ENCODE peak calls at places on chromosomes 11 and 22, in four cellular contexts. H is K562, T is GM12878, Z is HepG2. W is an unnamed sample.

GRCh38 chr22:47192651-47193437 is 430.4 kb downstream of the TBC1D22A start:
- DNase-seq in H (peak), Z (no peak), T (no peak), W (peak)

GRCh38 chr22:42067706-42068350 is 2.8 kb downstream of the NAGA start:
- DNase-seq in T (no peak), Z (no peak), H (no peak), W (peak)

GRCh38 chr22:46136539-46137217 is 13.6 kb upstream of the PPARA start:
- DNase-seq in Z (no peak), H (no peak), T (no peak), W (no peak)

GRCh38 chr11:126669416-126669815 is 313.9 kb downstream of the ST3GAL4 start:
- DNase-seq in T (no peak), H (no peak), Z (no peak), W (no peak)

GRCh38 chr11:116445108-116446047 is 327.4 kb downstream of the BUD13 start:
- DNase-seq in Z (no peak), T (no peak), H (no peak), W (peak)

GRCh38 chr11:69881467-69882269 is 62.5 kb upstream of the FGF3 start:
- DNase-seq in Z (no peak), H (no peak), T (no peak), W (peak)

GRCh38 chr11:109140857-109141515 is 281.0 kb upstream of the C11orf87 start:
- DNase-seq in T (no peak), Z (no peak), H (no peak), W (no peak)

GRCh38 chr11:106988151-106988806 is 30.0 kb downstream of the GUCY1A2 start:
- DNase-seq in Z (no peak), T (no peak), H (no peak), W (no peak)

GRCh38 chr22:46418827-46419226 is 83.3 kb downstream of the TRMU start:
- DNase-seq in Z (no peak), T (no peak), H (no peak), W (no peak)

GRCh38 chr11:75800728-75801361 is 14.2 kb upstream of the UVRAG start:
- DNase-seq in H (no peak), Z (no peak), T (no peak), W (no peak)

GRCh38 chr11:134098566-134099184 is 29.8 kb downstream of the JAM3 start:
- DNase-seq in H (no peak), Z (peak), T (no peak), W (no peak)

GRCh38 chr11:2303627-2304155 is 1.9 kb downstream of the TSPAN32 start:
- DNase-seq in Z (no peak), T (no peak), H (peak), W (no peak)

GRCh38 chr22:41768420-41768819 is 32.1 kb upstream of the CCDC134 start:
- DNase-seq in H (no peak), T (no peak), Z (no peak), W (no peak)

GRCh38 chr22:45248832-45249561 is 8.3 kb upstream of the KIAA0930 start:
- DNase-seq in T (peak), Z (no peak), H (no peak), W (no peak)

GRCh38 chr11:2264366-2265011 is 5.9 kb downstream of the ASCL2 start:
- DNase-seq in T (no peak), H (no peak), Z (no peak), W (no peak)

GRCh38 chr11:12792018-12792417 is 117.8 kb downstream of the TEAD1 start:
- DNase-seq in T (no peak), H (peak), Z (no peak), W (no peak)

GRCh38 chr11:134950692-134951304 is 538.8 kb upstream of the B3GAT1 start:
- DNase-seq in Z (no peak), H (no peak), T (no peak), W (no peak)

GRCh38 chr11:102478660-102479245 is 26.2 kb upstream of the TMEM123 start:
- DNase-seq in Z (no peak), H (no peak), T (no peak), W (no peak)

GRCh38 chr22:33986167-33986771 is 66.0 kb upstream of the LARGE1 start:
- DNase-seq in Z (no peak), T (no peak), H (no peak), W (no peak)

GRCh38 chr11:70732493-70733206 is 334.3 kb downstream of the CTTN start:
- DNase-seq in T (no peak), H (peak), Z (no peak), W (peak)

GRCh38 chr11:108943853-108944252 is 279.0 kb downstream of the DDX10 start:
- DNase-seq in Z (no peak), T (no peak), H (no peak), W (no peak)

GRCh38 chr11:71525938-71526495 is 1.1 kb upstream of the KRTAP5-7 start:
- DNase-seq in H (no peak), Z (peak), T (no peak), W (no peak)

GRCh38 chr11:107988397-107989158 is 20.1 kb upstream of the CUL5 start:
- DNase-seq in H (no peak), T (peak), Z (no peak), W (no peak)

GRCh38 chr11:123429851-123430735 is at the start of gene GRAMD1B:
- DNase-seq in T (no peak), Z (no peak), H (no peak), W (peak)

GRCh38 chr22:32237021-32237420 is 18.1 kb downstream of the SLC5A4 start:
- DNase-seq in T (no peak), Z (no peak), H (no peak), W (no peak)

GRCh38 chr22:35944458-35944857 is 84.2 kb downstream of the RBFOX2 start:
- DNase-seq in T (no peak), Z (no peak), H (no peak), W (no peak)

GRCh38 chr22:17140826-17141771 is 18.0 kb downstream of the HDHD5 start:
- DNase-seq in H (no peak), Z (no peak), T (no peak), W (no peak)

GRCh38 chr22:36014539-36015072 is 14.0 kb downstream of the RBFOX2 start:
- DNase-seq in H (no peak), Z (no peak), T (no peak), W (no peak)

GRCh38 chr11:115677190-115677589 is 173.0 kb upstream of the CADM1 start:
- DNase-seq in H (no peak), Z (no peak), T (no peak), W (no peak)

GRCh38 chr11:109303342-109303741 is 118.6 kb upstream of the C11orf87 start:
- DNase-seq in H (no peak), T (no peak), Z (no peak), W (no peak)

GRCh38 chr22:43726296-43726695 is 85.8 kb downstream of the EFCAB6 start:
- DNase-seq in H (no peak), T (no peak), Z (no peak), W (no peak)

GRCh38 chr11:80899381-80899780 is 1458.6 kb upstream of the TENM4 start:
- DNase-seq in T (no peak), Z (no peak), H (no peak), W (no peak)

GRCh38 chr22:47054231-47055072 is 292.0 kb downstream of the TBC1D22A start:
- DNase-seq in Z (no peak), H (no peak), T (no peak), W (no peak)

GRCh38 chr11:120378474-120378873 is 42.3 kb downstream of the ARHGEF12 start:
- DNase-seq in Z (no peak), H (no peak), T (no peak), W (no peak)

GRCh38 chr11:3129181-3129590 is 35.9 kb downstream of the OSBPL5 start:
- DNase-seq in H (no peak), T (no peak), Z (no peak), W (no peak)

GRCh38 chr22:17774206-17774927 is at the start of gene BID:
- DNase-seq in T (no peak), Z (no peak), H (peak), W (peak)

GRCh38 chr22:21042978-21043855 is 2.5 kb upstream of the LRRC74B start:
- DNase-seq in T (no peak), Z (no peak), H (peak), W (no peak)

DNA sequence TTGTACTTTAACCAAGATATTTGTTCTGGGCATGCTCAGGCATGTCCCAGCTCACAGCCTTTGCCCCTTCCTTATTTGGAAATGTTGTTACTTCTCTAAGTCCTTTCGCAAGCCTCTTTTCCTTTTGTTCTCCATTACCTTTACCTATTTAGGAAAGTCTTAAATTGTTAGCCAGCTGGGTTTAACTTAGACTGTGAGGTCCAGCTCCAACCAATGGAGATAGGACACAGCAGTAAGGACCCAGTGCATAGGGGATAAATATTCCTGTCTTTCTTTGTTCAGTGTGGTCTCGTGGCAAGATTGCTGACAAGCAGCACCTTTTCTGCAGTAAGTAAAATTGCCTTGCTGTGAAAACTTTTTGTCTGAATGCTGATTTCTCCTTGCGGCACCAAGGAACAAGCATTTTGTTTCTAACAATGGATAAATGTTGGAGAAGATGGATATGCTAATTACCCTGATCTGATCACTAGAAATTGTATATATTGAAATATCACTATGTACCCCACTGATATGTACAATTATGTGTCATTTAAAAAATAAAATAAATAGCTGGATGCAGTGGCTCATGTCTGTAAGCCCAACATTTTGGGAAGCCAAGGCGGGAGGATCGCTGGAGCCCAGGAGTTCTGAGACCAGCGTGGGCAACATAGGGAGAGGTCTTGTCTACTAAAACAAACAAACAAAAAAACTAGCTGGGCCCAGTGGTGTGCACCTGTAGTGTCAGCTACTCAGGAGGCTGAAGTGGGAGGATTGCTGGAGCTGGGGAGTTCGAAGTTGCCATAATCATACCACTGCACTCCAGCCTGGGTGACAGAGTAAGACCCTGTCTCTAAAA is 31.9 kb upstream of the FTH1 start:
- DNase-seq in H (no peak), Z (peak), T (no peak), W (no peak)
- TF ChIP-seq CBFB in H (no peak), Z (no peak), T (no peak), W (no peak)

DNA sequence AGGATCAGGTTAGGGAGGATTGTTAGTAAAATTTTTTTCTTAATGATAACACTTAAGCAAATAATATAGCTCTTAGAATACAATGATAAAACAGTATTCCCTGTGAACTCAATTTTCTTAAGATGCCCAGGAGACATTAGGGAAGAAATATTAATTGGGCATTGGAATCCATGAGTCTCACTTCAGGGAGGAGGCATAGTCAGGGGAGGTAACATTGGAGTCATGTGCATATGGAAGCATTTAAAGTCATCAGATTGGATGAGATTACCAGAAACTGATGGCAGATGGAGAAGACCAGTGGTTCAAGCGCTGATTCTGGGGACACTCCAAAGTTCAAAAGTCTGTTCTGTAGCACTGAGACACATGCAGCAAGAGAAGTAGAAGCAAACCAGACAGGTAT is at the start of gene OR9G1:
- DNase-seq in Z (no peak), T (no peak), H (no peak), W (no peak)
- TF ChIP-seq ETV6 in Z (no peak), T (no peak), H (no peak), W (no peak)

DNA sequence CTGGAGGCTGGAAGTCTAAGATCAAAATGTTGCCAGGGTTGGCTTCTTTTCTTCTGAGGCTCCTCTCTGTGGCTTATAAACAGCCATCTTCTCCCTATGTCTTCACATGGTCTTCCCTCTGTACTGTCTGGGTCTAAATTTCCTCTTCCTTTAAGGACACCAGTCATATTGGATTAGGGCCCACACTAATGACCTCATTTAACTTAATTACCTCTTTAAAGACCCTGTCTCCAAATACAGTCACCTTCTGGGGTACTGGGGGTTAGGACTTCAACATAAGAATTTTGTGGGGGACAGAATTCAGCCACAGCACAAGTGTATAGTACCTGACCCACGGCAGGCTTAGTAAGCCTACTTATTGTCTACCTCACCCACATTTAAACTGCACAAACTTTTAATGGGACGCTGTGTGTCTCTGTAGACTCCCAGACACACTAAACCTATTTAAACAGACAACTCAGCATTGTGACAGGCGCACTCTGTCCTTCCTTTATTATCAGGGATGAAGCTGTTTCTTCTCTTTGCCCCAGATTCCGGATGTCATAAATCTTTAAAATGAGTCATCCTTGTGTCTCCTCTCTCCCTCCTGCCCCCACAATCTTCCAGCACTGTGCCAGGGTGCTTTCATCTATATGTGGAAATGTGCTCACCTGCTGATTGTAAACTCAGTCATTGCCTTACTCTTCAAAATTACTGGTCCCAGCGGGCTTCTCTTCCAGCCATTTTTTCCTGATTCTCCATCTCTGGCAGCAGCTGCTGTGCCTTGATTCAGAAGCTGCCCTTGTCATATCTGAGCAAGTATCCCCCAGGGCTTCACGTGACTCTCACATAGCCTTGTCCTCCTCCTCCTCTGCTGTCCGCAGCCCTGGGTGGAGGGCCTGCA is 5.4 kb upstream of the MAPK8IP1 start:
- DNase-seq in H (peak), Z (no peak), T (no peak), W (no peak)
- TF ChIP-seq CBFB in H (no peak), Z (no peak), T (no peak), W (no peak)

DNA sequence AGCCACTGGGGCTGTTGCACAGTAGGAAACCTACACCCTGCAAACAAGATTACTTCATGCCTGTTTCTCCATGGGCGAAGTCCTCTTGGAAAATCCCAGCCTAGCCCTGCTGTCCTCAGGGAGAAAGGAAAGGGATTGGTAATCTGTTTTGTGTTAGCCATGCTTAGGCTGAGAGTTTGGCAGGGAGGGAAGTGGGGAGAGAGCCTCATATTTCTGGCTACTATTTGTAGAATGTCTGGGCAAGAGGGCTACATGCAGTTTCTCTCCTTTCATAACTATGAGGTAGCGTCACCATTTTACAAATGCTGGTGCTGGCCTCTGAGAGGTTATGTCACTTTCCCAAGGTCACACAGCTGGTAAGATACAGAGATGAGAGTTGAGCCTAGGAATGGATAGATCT is 737 bp upstream of the MFRP start:
- DNase-seq in T (no peak), H (no peak), Z (peak), W (no peak)
- TF ChIP-seq ETV6 in T (no peak), H (no peak), Z (no peak), W (no peak)

GRCh38 chr22:49063040-49063329 is 764.7 kb downstream of the BRD1 start:
- DNase-seq in Z (no peak), T (no peak), H (no peak), W (no peak)
- TF ChIP-seq CBFB in Z (no peak), T (no peak), H (no peak), W (no peak)

GRCh38 chr11:131749100-131749499 is 378.7 kb downstream of the NTM start:
- DNase-seq in H (no peak), Z (no peak), T (no peak), W (no peak)
- TF ChIP-seq ETV6 in H (no peak), Z (no peak), T (no peak), W (no peak)

GRCh38 chr11:124725719-124726105 is 14.0 kb upstream of the NRGN start:
- DNase-seq in H (no peak), T (no peak), Z (no peak), W (no peak)
- TF ChIP-seq CBFB in H (no peak), T (no peak), Z (no peak), W (no peak)

DNA sequence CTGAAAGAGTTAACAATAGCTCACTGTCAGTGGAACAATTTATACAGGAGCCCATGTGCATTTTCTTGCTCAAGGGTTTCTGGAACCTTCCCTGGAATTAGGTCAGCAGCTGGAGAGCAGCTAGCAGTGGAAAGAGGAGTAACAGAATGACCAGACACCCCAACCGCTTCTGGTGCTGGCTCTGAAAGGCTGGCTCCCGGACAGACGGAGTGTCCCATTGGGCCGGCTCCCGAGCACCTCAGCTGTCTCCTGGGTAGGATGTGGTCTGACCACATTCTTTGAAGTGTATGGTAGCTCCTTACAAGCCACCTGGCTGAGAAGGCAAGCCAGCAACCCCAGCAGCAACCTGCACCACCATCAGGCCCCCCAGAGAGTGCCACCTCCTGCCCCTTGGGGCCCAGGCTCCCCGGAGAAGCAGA is 44.7 kb downstream of the ABTB2 start:
- DNase-seq in Z (no peak), T (peak), H (no peak), W (no peak)
- TF ChIP-seq ETV6 in Z (no peak), T (no peak), H (no peak), W (no peak)